ENCODE peak calls at places on chromosomes 16 and 17, in five cellular contexts. V is HFF-Myc, D is activated gamma-delta T cell treated with Interleukin-2 at 50 U/mL for 16 hours, M is HAP-1, H is small intestine. O is an unnamed sample.

GRCh38 chr16:9597967-9598730 is 506.7 kb downstream of the HAPSTR1 start:
- DNase-seq in V (no peak), D (no peak), M (no peak), H (no peak), O (peak)

GRCh38 chr16:85227924-85228462 is 115.7 kb upstream of the CIBAR2 start:
- DNase-seq in V (no peak), D (no peak), M (no peak), H (no peak), O (peak)

GRCh38 chr16:10256855-10257641 is 74.8 kb upstream of the GRIN2A start:
- DNase-seq in V (no peak), D (peak), M (peak), H (peak), O (peak)

GRCh38 chr16:15509051-15509592 is 74.7 kb downstream of the BMERB1 start:
- DNase-seq in V (no peak), D (no peak), M (no peak), H (no peak), O (no peak)

GRCh38 chr16:82456683-82457082 is 170.1 kb upstream of the CDH13 start:
- DNase-seq in V (peak), D (peak), M (peak), H (peak), O (peak)

GRCh38 chr16:11257131-11257938 is 1.3 kb upstream of the SOCS1 start:
- DNase-seq in V (peak), D (peak), M (peak), H (peak), O (peak)

GRCh38 chr17:66549312-66549705 is 246.9 kb downstream of the PRKCA start:
- DNase-seq in V (peak), D (no peak), M (no peak), H (peak), O (no peak)

GRCh38 chr16:50642349-50642748 is 38.8 kb downstream of the SNX20 start:
- DNase-seq in V (no peak), D (no peak), M (no peak), H (peak), O (no peak)

GRCh38 chr16:75801307-75801706 is 75.0 kb upstream of the CPHXL start:
- DNase-seq in V (no peak), D (no peak), M (no peak), H (no peak), O (peak)

GRCh38 chr17:78774956-78775571 is 7.0 kb downstream of the CYTH1 start:
- DNase-seq in V (no peak), D (peak), M (no peak), H (peak), O (no peak)

GRCh38 chr16:85347213-85347591 is 234.9 kb upstream of the CIBAR2 start:
- DNase-seq in V (no peak), D (no peak), M (no peak), H (peak), O (no peak)

GRCh38 chr17:17675925-17676534 is 5.2 kb upstream of the RAI1 start:
- DNase-seq in V (no peak), D (peak), M (no peak), H (no peak), O (no peak)

GRCh38 chr17:143785-144281 is 6.5 kb downstream of the SCGB1C2 start:
- DNase-seq in V (no peak), D (peak), M (peak), H (peak), O (peak)

GRCh38 chr17:34850023-34850422 is 111.2 kb downstream of the CCT6B start:
- DNase-seq in V (no peak), D (no peak), M (no peak), H (no peak), O (no peak)

GRCh38 chr16:85384831-85385462 is 228.2 kb upstream of the GSE1 start:
- DNase-seq in V (no peak), D (no peak), M (no peak), H (peak), O (no peak)

GRCh38 chr17:77462101-77462500 is 321.3 kb downstream of the SEC14L1 start:
- DNase-seq in V (no peak), D (no peak), M (peak), H (no peak), O (peak)

GRCh38 chr17:68562736-68563135 is 38.4 kb downstream of the FAM20A start:
- DNase-seq in V (no peak), D (no peak), M (no peak), H (no peak), O (no peak)

GRCh38 chr16:23996258-23996955 is 160.6 kb downstream of the PRKCB start:
- DNase-seq in V (no peak), D (no peak), M (no peak), H (no peak), O (no peak)